ENCODE peak calls at places on chromosomes 2 and 18, in seven cellular contexts. One of them, this sample, is unnamed.

GRCh38 chr2:46082531-46083485 is 214.4 kb upstream of the EPAS1 start:
- DNase-seq in left ventricle myocardium inferior: peak; percentile 71
- DNase-seq in tibial artery: no peak
- DNase-seq in hepatocyte: no peak
- DNase-seq in psoas muscle: peak; percentile 20
- DNase-seq in GM23338: no peak
- DNase-seq in HCT116: no peak
- DNase-seq in this sample: no peak

GRCh38 chr2:126900646-126901319 is 2.1 kb downstream of the TEX51 start:
- DNase-seq in left ventricle myocardium inferior: no peak
- DNase-seq in tibial artery: peak; percentile 45
- DNase-seq in hepatocyte: no peak
- DNase-seq in psoas muscle: no peak
- DNase-seq in GM23338: no peak
- DNase-seq in HCT116: no peak
- DNase-seq in this sample: no peak

GRCh38 chr18:10726198-10727068 is 200.6 kb downstream of the NAPG start:
- DNase-seq in left ventricle myocardium inferior: no peak
- DNase-seq in tibial artery: no peak
- DNase-seq in hepatocyte: no peak
- DNase-seq in psoas muscle: no peak
- DNase-seq in GM23338: no peak
- DNase-seq in HCT116: no peak
- DNase-seq in this sample: no peak

GRCh38 chr18:58863539-58864145 is 1.0 kb upstream of the ZNF532 start:
- DNase-seq in left ventricle myocardium inferior: peak; percentile 60
- DNase-seq in tibial artery: peak; percentile 78
- DNase-seq in hepatocyte: peak; percentile 79
- DNase-seq in psoas muscle: peak; percentile 63
- DNase-seq in GM23338: peak; percentile 55
- DNase-seq in HCT116: no peak
- DNase-seq in this sample: peak; percentile 49

GRCh38 chr2:219073413-219074129 is 12.8 kb upstream of the IHH start:
- DNase-seq in left ventricle myocardium inferior: no peak
- DNase-seq in tibial artery: no peak
- DNase-seq in hepatocyte: peak; percentile 91
- DNase-seq in psoas muscle: no peak
- DNase-seq in GM23338: peak; percentile 98
- DNase-seq in HCT116: peak; percentile 55
- DNase-seq in this sample: no peak

GRCh38 chr2:62724886-62725711 is 19.6 kb downstream of the EHBP1 start:
- DNase-seq in left ventricle myocardium inferior: peak; percentile 19
- DNase-seq in tibial artery: no peak
- DNase-seq in hepatocyte: no peak
- DNase-seq in psoas muscle: no peak
- DNase-seq in GM23338: peak; percentile 73
- DNase-seq in HCT116: peak; percentile 22
- DNase-seq in this sample: no peak

GRCh38 chr18:37663446-37663845 is 97.8 kb upstream of the CELF4 start:
- DNase-seq in left ventricle myocardium inferior: no peak
- DNase-seq in tibial artery: no peak
- DNase-seq in hepatocyte: no peak
- DNase-seq in psoas muscle: no peak
- DNase-seq in GM23338: no peak
- DNase-seq in HCT116: no peak
- DNase-seq in this sample: no peak

GRCh38 chr18:10274327-10274726 is 180.1 kb upstream of the APCDD1 start:
- DNase-seq in left ventricle myocardium inferior: peak; percentile 37
- DNase-seq in tibial artery: no peak
- DNase-seq in hepatocyte: no peak
- DNase-seq in psoas muscle: no peak
- DNase-seq in GM23338: no peak
- DNase-seq in HCT116: no peak
- DNase-seq in this sample: no peak

GRCh38 chr2:68429311-68429826 is 37.7 kb downstream of the FBXO48 start:
- DNase-seq in left ventricle myocardium inferior: no peak
- DNase-seq in tibial artery: no peak
- DNase-seq in hepatocyte: no peak
- DNase-seq in psoas muscle: no peak
- DNase-seq in GM23338: no peak
- DNase-seq in HCT116: no peak
- DNase-seq in this sample: no peak

GRCh38 chr2:714005-714741 is 37.0 kb upstream of the TMEM18 start:
- DNase-seq in left ventricle myocardium inferior: no peak
- DNase-seq in tibial artery: no peak
- DNase-seq in hepatocyte: peak; percentile 81
- DNase-seq in psoas muscle: no peak
- DNase-seq in GM23338: peak; percentile 83
- DNase-seq in HCT116: peak; percentile 46
- DNase-seq in this sample: no peak

GRCh38 chr2:16207611-16208010 is 267.3 kb downstream of the MYCN start:
- DNase-seq in left ventricle myocardium inferior: no peak
- DNase-seq in tibial artery: no peak
- DNase-seq in hepatocyte: no peak
- DNase-seq in psoas muscle: no peak
- DNase-seq in GM23338: no peak
- DNase-seq in HCT116: no peak
- DNase-seq in this sample: no peak

GRCh38 chr2:176768185-176768584 is 444.4 kb upstream of the HNRNPA3 start:
- DNase-seq in left ventricle myocardium inferior: no peak
- DNase-seq in tibial artery: no peak
- DNase-seq in hepatocyte: no peak
- DNase-seq in psoas muscle: no peak
- DNase-seq in GM23338: no peak
- DNase-seq in HCT116: no peak
- DNase-seq in this sample: no peak

GRCh38 chr2:156466739-156467405 is 30.7 kb downstream of the GPD2 start:
- DNase-seq in left ventricle myocardium inferior: peak; percentile 37
- DNase-seq in tibial artery: no peak
- DNase-seq in hepatocyte: no peak
- DNase-seq in psoas muscle: no peak
- DNase-seq in GM23338: no peak
- DNase-seq in HCT116: no peak
- DNase-seq in this sample: no peak
- H3K4me3 ChIP-seq in left ventricle myocardium inferior: peak overlapping the region; percentile 20
- H3K4me3 ChIP-seq in tibial artery: peak overlapping the region; percentile 15
- H3K4me3 ChIP-seq in hepatocyte: no peak overlapping the region
- H3K4me3 ChIP-seq in psoas muscle: peak overlapping the region; percentile 33
- H3K4me3 ChIP-seq in GM23338: no peak overlapping the region
- H3K4me3 ChIP-seq in HCT116: no peak overlapping the region
- H3K4me3 ChIP-seq in this sample: no peak overlapping the region

DNA sequence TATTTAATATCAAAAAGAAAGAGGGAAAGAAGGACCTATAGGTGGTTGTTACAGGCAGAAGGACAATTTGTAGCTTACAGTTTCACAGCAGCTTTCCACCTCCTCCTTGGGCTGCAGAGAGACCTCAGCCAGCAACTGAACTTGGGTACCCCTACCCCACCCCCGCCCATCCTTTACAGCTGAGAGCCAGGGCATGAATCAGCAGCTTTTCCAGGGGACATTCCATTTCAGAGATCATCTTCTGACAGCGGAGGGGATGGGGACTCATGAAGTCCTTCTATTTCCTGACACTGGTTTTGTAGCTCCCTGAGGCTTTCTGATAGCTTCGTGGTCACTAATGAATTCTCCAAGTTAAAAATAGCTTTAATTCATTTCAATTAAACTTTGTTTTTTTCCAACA is 96.4 kb downstream of the ITGB1BP1 start:
- DNase-seq in left ventricle myocardium inferior: no peak
- DNase-seq in tibial artery: no peak
- DNase-seq in hepatocyte: no peak
- DNase-seq in psoas muscle: no peak
- DNase-seq in GM23338: peak; percentile 62
- DNase-seq in HCT116: no peak
- DNase-seq in this sample: no peak
- H3K27ac ChIP-seq in left ventricle myocardium inferior: peak overlapping the region; percentile 25
- H3K27ac ChIP-seq in tibial artery: no peak overlapping the region
- H3K27ac ChIP-seq in hepatocyte: no peak overlapping the region
- H3K27ac ChIP-seq in psoas muscle: no peak overlapping the region
- H3K27ac ChIP-seq in GM23338: no peak overlapping the region
- H3K27ac ChIP-seq in HCT116: no peak overlapping the region
- H3K27ac ChIP-seq in this sample: no peak overlapping the region

DNA sequence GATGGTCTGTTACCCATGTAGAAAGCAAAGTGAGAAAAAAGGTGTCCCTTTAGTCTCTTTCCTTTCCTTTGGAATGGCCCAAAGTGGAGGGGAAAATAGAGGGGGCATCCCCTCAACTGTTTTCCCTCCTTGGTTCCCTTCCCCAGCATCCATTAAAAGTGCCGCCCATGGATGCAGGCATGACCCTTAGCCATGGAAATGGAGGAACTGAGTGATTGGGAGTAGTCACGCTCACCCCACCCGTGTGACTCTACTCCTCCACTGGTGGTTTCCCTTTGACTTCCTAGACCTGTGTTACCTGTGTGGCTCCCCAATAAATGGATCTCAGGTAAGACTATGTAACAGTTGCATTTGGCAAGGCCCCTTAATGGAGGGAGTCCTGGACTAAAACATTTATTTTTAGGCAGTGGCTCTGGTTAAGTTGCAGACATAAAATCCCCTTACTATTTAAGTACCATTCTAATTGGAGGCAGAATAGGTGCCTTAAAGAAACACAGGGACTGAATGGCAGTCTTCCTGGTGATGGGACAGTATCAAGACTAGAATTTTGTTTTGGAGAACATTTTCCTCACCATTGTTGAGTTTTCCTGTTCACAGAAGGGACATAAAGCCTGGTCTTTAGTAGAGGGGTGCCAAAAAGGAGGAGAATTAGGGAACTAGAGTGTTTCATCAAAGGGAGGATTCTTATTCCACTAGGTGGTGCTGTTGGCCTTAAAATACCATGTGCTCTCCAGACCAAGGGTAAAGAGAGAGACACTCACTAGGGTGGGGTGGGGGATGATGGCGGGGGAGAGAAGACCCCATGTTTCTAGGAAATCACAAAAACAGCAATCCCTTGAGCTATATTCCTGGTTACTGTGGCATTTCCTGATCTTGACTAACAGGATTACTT is 25.7 kb upstream of the PLA2R1 start:
- DNase-seq in left ventricle myocardium inferior: no peak
- DNase-seq in tibial artery: no peak
- DNase-seq in hepatocyte: no peak
- DNase-seq in psoas muscle: no peak
- DNase-seq in GM23338: peak; percentile 26
- DNase-seq in HCT116: no peak
- DNase-seq in this sample: no peak
- TF ChIP-seq CTCF in left ventricle myocardium inferior: no peak
- TF ChIP-seq CTCF in tibial artery: no peak
- TF ChIP-seq CTCF in hepatocyte: no peak
- TF ChIP-seq CTCF in psoas muscle: no peak
- TF ChIP-seq CTCF in GM23338: peak; percentile 49
- TF ChIP-seq CTCF in HCT116: peak; percentile 30
- TF ChIP-seq CTCF in this sample: no peak

DNA sequence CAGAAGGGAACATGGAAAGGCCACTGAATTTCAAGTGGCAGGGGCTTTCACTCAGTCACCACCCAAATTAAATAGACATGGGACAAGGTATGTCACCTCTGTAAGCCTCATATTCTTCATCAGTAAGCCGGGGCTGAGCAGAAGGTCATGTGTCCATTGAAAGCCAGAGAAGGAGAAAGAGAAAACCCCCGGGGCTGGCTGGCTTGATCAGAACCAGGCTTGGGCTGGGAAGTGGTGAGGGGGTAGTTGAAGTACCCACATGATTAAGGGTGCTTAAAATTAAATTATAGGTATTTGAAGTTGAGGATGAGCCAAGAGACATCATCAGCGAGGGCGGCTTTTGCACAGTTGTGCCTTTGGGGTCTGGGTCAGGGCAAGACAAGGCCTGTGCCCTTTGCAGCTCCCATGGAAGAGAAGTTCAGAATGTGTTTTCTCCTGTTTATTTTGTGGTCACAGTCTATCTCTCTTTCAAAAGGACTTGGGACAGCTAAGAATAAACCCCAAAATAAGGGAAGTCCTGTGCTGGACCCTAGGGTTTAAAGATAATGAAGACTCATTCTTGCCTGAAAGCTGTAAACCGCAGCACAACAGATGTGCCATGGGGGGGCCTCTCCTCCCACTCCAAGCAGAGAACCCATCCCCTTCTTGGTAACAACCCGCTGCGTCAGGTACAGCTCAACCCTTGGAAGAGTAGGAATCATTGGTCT is 10.6 kb downstream of the DBI start:
- DNase-seq in left ventricle myocardium inferior: no peak
- DNase-seq in tibial artery: no peak
- DNase-seq in hepatocyte: no peak
- DNase-seq in psoas muscle: no peak
- DNase-seq in GM23338: no peak
- DNase-seq in HCT116: no peak
- DNase-seq in this sample: no peak
- H3K4me3 ChIP-seq in left ventricle myocardium inferior: no peak overlapping the region
- H3K4me3 ChIP-seq in tibial artery: no peak overlapping the region
- H3K4me3 ChIP-seq in hepatocyte: no peak overlapping the region
- H3K4me3 ChIP-seq in psoas muscle: no peak overlapping the region
- H3K4me3 ChIP-seq in GM23338: no peak overlapping the region
- H3K4me3 ChIP-seq in HCT116: no peak overlapping the region
- H3K4me3 ChIP-seq in this sample: no peak overlapping the region

GRCh38 chr2:237404413-237404812 is 9.6 kb downstream of the COL6A3 start:
- DNase-seq in left ventricle myocardium inferior: no peak
- DNase-seq in tibial artery: no peak
- DNase-seq in hepatocyte: no peak
- DNase-seq in psoas muscle: no peak
- DNase-seq in GM23338: no peak
- DNase-seq in HCT116: no peak
- DNase-seq in this sample: no peak
- H3K27ac ChIP-seq in left ventricle myocardium inferior: peak overlapping the region; percentile 82
- H3K27ac ChIP-seq in tibial artery: no peak overlapping the region
- H3K27ac ChIP-seq in hepatocyte: no peak overlapping the region
- H3K27ac ChIP-seq in psoas muscle: no peak overlapping the region
- H3K27ac ChIP-seq in GM23338: no peak overlapping the region
- H3K27ac ChIP-seq in HCT116: no peak overlapping the region
- H3K27ac ChIP-seq in this sample: peak overlapping the region; percentile 71

GRCh38 chr2:236107971-236108625 is 60.1 kb downstream of the GBX2 start:
- DNase-seq in left ventricle myocardium inferior: no peak
- DNase-seq in tibial artery: no peak
- DNase-seq in hepatocyte: no peak
- DNase-seq in psoas muscle: no peak
- DNase-seq in GM23338: peak; percentile 55
- DNase-seq in HCT116: no peak
- DNase-seq in this sample: no peak

GRCh38 chr2:236107536-236107935 is 60.6 kb downstream of the GBX2 start:
- DNase-seq in left ventricle myocardium inferior: no peak
- DNase-seq in tibial artery: no peak
- DNase-seq in hepatocyte: no peak
- DNase-seq in psoas muscle: no peak
- DNase-seq in GM23338: no peak
- DNase-seq in HCT116: no peak
- DNase-seq in this sample: no peak

GRCh38 chr2:236106761-236107160 is 61.4 kb downstream of the GBX2 start:
- DNase-seq in left ventricle myocardium inferior: no peak
- DNase-seq in tibial artery: no peak
- DNase-seq in hepatocyte: no peak
- DNase-seq in psoas muscle: no peak
- DNase-seq in GM23338: no peak
- DNase-seq in HCT116: no peak
- DNase-seq in this sample: no peak

GRCh38 chr2:236109473-236109872 is 58.7 kb downstream of the GBX2 start:
- DNase-seq in left ventricle myocardium inferior: no peak
- DNase-seq in tibial artery: no peak
- DNase-seq in hepatocyte: no peak
- DNase-seq in psoas muscle: no peak
- DNase-seq in GM23338: no peak
- DNase-seq in HCT116: no peak
- DNase-seq in this sample: no peak

GRCh38 chr2:236109061-236109460 is 59.1 kb downstream of the GBX2 start:
- DNase-seq in left ventricle myocardium inferior: no peak
- DNase-seq in tibial artery: no peak
- DNase-seq in hepatocyte: no peak
- DNase-seq in psoas muscle: no peak
- DNase-seq in GM23338: no peak
- DNase-seq in HCT116: no peak
- DNase-seq in this sample: no peak
- TF ChIP-seq CTCF in left ventricle myocardium inferior: no peak
- TF ChIP-seq CTCF in tibial artery: no peak
- TF ChIP-seq CTCF in hepatocyte: no peak
- TF ChIP-seq CTCF in psoas muscle: no peak
- TF ChIP-seq CTCF in GM23338: no peak
- TF ChIP-seq CTCF in HCT116: no peak
- TF ChIP-seq CTCF in this sample: no peak

This sample was measured in gastrocnemius medialis.